ENCODE peak calls at places on chromosomes 7 and 10, in five cellular contexts. F is stimulated activated CD4-positive, alpha-beta T cell treated with anti-CD3 and anti-CD28 coated beads, Interleukin-1b, Interleukin-23, amount 100 ng/mL, for 24 hours; M is T-helper 1 cell; C is nephron progenitor cell; S is NB4. G is an unnamed sample.

GRCh38 chr10:124077216-124077615 is 16.2 kb downstream of the CHST15 start:
- DNase-seq in M (no peak), F (no peak), S (no peak), C (peak), G (no peak)

GRCh38 chr7:107940951-107941350 is 50.0 kb downstream of the DLD start:
- DNase-seq in M (no peak), F (no peak), S (no peak), C (no peak), G (no peak)

GRCh38 chr7:45644237-45644636 is 70.1 kb downstream of the ADCY1 start:
- DNase-seq in S (no peak), C (no peak), M (no peak), F (no peak), G (no peak)

GRCh38 chr7:134782121-134782623 is 2.7 kb downstream of the CALD1 start:
- DNase-seq in S (no peak), F (no peak), C (no peak), M (no peak), G (no peak)

GRCh38 chr7:107069457-107069856 is 25.0 kb downstream of the PRKAR2B start:
- DNase-seq in S (no peak), M (no peak), F (no peak), C (no peak), G (no peak)

GRCh38 chr10:86113983-86114382 is 252.6 kb downstream of the GRID1 start:
- DNase-seq in M (no peak), F (no peak), C (no peak), S (no peak), G (no peak)

GRCh38 chr10:107614939-107615665 is 450.6 kb upstream of the SORCS1 start:
- DNase-seq in M (no peak), S (peak), F (no peak), C (no peak), G (no peak)

GRCh38 chr10:95517536-95518454 is 43.4 kb downstream of the SORBS1 start:
- DNase-seq in M (no peak), F (no peak), C (no peak), S (no peak), G (no peak)

GRCh38 chr10:97726636-97727178 is 10.2 kb upstream of the ZFYVE27 start:
- DNase-seq in C (peak), S (no peak), F (no peak), M (no peak), G (peak)

GRCh38 chr10:116201011-116201410 is 72.0 kb downstream of the GFRA1 start:
- DNase-seq in F (no peak), C (no peak), M (no peak), S (no peak), G (no peak)

GRCh38 chr7:155565596-155565995 is 19.2 kb upstream of the CNPY1 start:
- DNase-seq in M (no peak), S (no peak), C (no peak), F (no peak), G (no peak)

GRCh38 chr7:3218561-3219225 is 82.4 kb upstream of the SDK1 start:
- DNase-seq in F (no peak), M (no peak), S (no peak), C (no peak), G (no peak)

GRCh38 chr7:12594122-12594897 is 23.8 kb downstream of the SCIN start:
- DNase-seq in S (no peak), M (no peak), F (no peak), C (no peak), G (no peak)

GRCh38 chr10:59536576-59537014 is 173.1 kb downstream of the SLC16A9 start:
- DNase-seq in S (no peak), F (no peak), C (no peak), M (no peak), G (peak)

GRCh38 chr10:24553051-24553612 is 170.6 kb downstream of the ARHGAP21 start:
- DNase-seq in F (no peak), C (no peak), S (no peak), M (no peak), G (no peak)

GRCh38 chr10:11024596-11024995 is 6.9 kb downstream of the CELF2 start:
- DNase-seq in M (no peak), S (peak), F (no peak), C (no peak), G (no peak)

GRCh38 chr7:127845497-127846214 is 185.6 kb downstream of the LRRC4 start:
- DNase-seq in F (no peak), M (no peak), S (no peak), C (no peak), G (no peak)

GRCh38 chr10:87585565-87586514 is 73.8 kb upstream of the PAPSS2 start:
- DNase-seq in M (no peak), S (peak), C (no peak), F (no peak), G (no peak)

GRCh38 chr7:51606601-51607154 is 290.1 kb upstream of the COBL start:
- DNase-seq in F (no peak), C (no peak), S (peak), M (no peak), G (no peak)

GRCh38 chr10:29957887-29958330 is 101.5 kb downstream of the JCAD start:
- DNase-seq in C (peak), S (peak), F (no peak), M (no peak), G (peak)

GRCh38 chr7:56811081-56811480 is 321.2 kb downstream of the ZNF479 start:
- DNase-seq in M (no peak), F (no peak), C (no peak), S (no peak), G (no peak)

GRCh38 chr7:128056901-128057300 is 25.7 kb upstream of the LRRC4 start:
- DNase-seq in M (no peak), F (no peak), C (no peak), S (no peak), G (no peak)

GRCh38 chr7:139714163-139714901 is 63.5 kb downstream of the HIPK2 start:
- DNase-seq in S (no peak), C (no peak), F (no peak), M (no peak), G (no peak)

GRCh38 chr10:50604049-50604640 is 19.6 kb downstream of the SGMS1 start:
- DNase-seq in S (peak), M (no peak), F (no peak), C (no peak), G (no peak)

GRCh38 chr7:162583-163297 is 29.6 kb upstream of the FAM20C start:
- DNase-seq in S (no peak), F (no peak), M (no peak), C (no peak), G (no peak)

G was measured in ovary.